ENCODE peak calls at places on chromosome 15, in four cellular contexts. J is endodermal cell, Q is mammary epithelial cell, B is DND-41. H is an unnamed sample.
A peak's percentile ranks its signal among the peaks of the same experiment; 100 is the strongest.

GRCh38 chr15:31606942-31607497 is 280.4 kb downstream of the KLF13 start:
- DNase-seq in J (no peak), Q (no peak), B (no peak), H (no peak)

GRCh38 chr15:72271895-72272212 is 500 bp downstream of the PARP6 start:
- DNase-seq in J (peak; percentile 81), Q (peak; percentile 38), B (no peak), H (no peak)

GRCh38 chr15:48643776-48644497 is 1.6 kb downstream of the FBN1 start:
- DNase-seq in J (no peak), Q (peak; percentile 17), B (no peak), H (no peak)

GRCh38 chr15:43998607-43999006 is 171.8 kb downstream of the WDR76 start:
- DNase-seq in J (no peak), Q (no peak), B (no peak), H (no peak)

GRCh38 chr15:47769166-47769565 is 51.9 kb downstream of the SEMA6D start:
- DNase-seq in J (no peak), Q (no peak), B (no peak), H (no peak)

GRCh38 chr15:70059476-70060213 is 38.1 kb downstream of the TLE3 start:
- DNase-seq in J (no peak), Q (no peak), B (no peak), H (no peak)

GRCh38 chr15:52255935-52256334 is 39.7 kb downstream of the MYO5C start:
- DNase-seq in J (no peak), Q (no peak), B (no peak), H (no peak)

GRCh38 chr15:48355377-48355776 is 24.1 kb downstream of the DUT start:
- DNase-seq in J (no peak), Q (no peak), B (no peak), H (no peak)

GRCh38 chr15:52008698-52009434 is 10.2 kb upstream of the MAPK6 start:
- DNase-seq in J (peak; percentile 54), Q (no peak), B (no peak), H (no peak)

GRCh38 chr15:51024735-51025453 is 69.8 kb downstream of the TNFAIP8L3 start:
- DNase-seq in J (no peak), Q (peak; percentile 91), B (no peak), H (no peak)

GRCh38 chr15:48395532-48396011 is 64.3 kb downstream of the DUT start:
- DNase-seq in J (no peak), Q (peak; percentile 85), B (no peak), H (no peak)

GRCh38 chr15:99961011-99961441 is 227.8 kb upstream of the LYSMD4 start:
- DNase-seq in J (peak; percentile 85), Q (peak; percentile 48), B (no peak), H (no peak)

GRCh38 chr15:64928626-64929220 is 17.0 kb downstream of the ANKDD1A start:
- DNase-seq in J (no peak), Q (no peak), B (peak; percentile 17), H (no peak)

GRCh38 chr15:64749167-64749566 is 26.2 kb downstream of the RBPMS2 start:
- DNase-seq in J (no peak), Q (peak; percentile 48), B (no peak), H (no peak)

GRCh38 chr15:48507416-48508065 is 138.0 kb downstream of the FBN1 start:
- DNase-seq in J (peak; percentile 70), Q (peak; percentile 37), B (peak; percentile 22), H (peak; percentile 37)

GRCh38 chr15:49688135-49688790 is 67.4 kb downstream of the DTWD1 start:
- DNase-seq in J (no peak), Q (no peak), B (no peak), H (no peak)

GRCh38 chr15:68487087-68487843 is 55.3 kb upstream of the ITGA11 start:
- DNase-seq in J (no peak), Q (peak; percentile 56), B (no peak), H (no peak)

GRCh38 chr15:87416591-87417257 is 839.8 kb downstream of the NTRK3 start:
- DNase-seq in J (no peak), Q (peak; percentile 63), B (no peak), H (no peak)

GRCh38 chr15:60972866-60973265 is 256.2 kb downstream of the RORA start:
- DNase-seq in J (no peak), Q (peak; percentile 16), B (no peak), H (no peak)

GRCh38 chr15:34682673-34683072 is 72.1 kb downstream of the GJD2 start:
- DNase-seq in J (no peak), Q (peak; percentile 92), B (no peak), H (no peak)

DNA sequence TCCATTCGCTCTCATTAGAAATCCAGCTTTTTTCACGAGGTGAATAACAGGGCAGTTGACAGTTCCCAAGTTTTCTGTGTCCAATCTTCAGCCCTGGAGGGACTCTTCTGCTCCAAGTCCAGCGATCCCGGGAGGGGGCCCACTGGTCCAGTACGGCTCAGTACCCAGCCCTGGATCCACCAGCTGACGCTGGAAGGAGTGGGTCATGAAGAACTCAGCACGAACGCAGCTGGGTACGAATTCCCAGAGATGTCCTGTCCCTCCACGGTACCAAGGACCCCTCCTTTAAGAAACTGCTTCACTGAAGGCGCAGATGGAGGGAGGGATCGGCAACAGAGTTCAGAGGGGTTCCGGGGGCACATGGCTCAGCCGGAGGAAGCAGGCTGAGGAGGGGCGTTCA is 16.5 kb upstream of the CLK3 start:
- DNase-seq in J (no peak), Q (no peak), B (no peak), H (no peak)
- H3K9ac ChIP-seq in J (no peak overlapping the region), Q (no peak overlapping the region), B (peak overlapping the region; percentile 74), H (no peak overlapping the region)

GRCh38 chr15:98331676-98332075 is 316.7 kb upstream of the IGF1R start:
- DNase-seq in J (no peak), Q (no peak), B (no peak), H (no peak)
- H3K9ac ChIP-seq in J (no peak overlapping the region), Q (no peak overlapping the region), B (no peak overlapping the region), H (no peak overlapping the region)

GRCh38 chr15:56817690-56818089 is 84.4 kb upstream of the ZNF280D start:
- DNase-seq in J (no peak), Q (no peak), B (no peak), H (no peak)
- H3K9ac ChIP-seq in J (no peak overlapping the region), Q (no peak overlapping the region), B (no peak overlapping the region), H (no peak overlapping the region)

DNA sequence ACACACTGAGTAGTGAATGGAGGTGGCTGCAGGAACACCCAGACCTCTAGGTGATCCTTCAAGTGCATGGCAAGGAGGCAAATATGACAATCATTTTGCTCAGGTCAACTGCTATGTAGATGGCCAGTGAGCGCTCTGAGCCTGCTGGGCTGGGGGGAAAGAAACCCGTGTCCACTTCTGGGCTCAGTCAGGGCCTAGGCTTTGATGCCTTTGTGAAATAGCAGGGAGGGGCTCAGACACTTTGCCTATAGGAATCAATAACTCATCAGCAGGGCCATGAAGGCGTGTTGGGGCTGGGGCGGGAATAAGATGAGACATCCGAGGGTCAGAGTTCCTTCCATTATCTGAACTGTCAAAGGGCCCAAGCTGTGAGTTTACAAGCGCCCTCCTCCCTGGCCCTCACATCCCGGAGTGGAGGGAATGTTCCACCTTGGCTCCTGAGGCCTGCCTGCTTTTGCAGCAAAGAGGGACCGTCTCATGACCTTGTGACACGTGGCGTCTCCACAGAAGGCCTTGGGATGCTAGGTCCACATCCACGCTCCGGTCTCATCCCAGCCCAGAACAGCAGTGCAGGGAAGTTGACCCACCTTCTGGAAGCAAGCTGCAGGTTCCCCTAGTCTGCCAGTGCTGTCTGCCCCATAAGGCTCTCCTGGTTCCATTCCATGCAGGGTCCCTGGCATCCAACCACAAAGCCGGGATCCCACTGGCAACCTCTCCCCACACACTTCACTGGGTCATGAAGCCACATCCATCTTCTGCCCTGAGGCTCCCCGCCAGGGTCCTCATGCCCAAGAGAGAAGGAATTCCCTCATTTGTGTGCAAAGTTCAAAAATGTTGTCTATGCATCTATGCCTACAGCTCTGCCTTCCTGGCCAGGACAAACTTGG is 78.4 kb downstream of the CHSY1 start:
- DNase-seq in J (no peak), Q (no peak), B (no peak), H (no peak)
- H3K9ac ChIP-seq in J (no peak overlapping the region), Q (no peak overlapping the region), B (peak overlapping the region; percentile 48), H (peak overlapping the region; percentile 63)

DNA sequence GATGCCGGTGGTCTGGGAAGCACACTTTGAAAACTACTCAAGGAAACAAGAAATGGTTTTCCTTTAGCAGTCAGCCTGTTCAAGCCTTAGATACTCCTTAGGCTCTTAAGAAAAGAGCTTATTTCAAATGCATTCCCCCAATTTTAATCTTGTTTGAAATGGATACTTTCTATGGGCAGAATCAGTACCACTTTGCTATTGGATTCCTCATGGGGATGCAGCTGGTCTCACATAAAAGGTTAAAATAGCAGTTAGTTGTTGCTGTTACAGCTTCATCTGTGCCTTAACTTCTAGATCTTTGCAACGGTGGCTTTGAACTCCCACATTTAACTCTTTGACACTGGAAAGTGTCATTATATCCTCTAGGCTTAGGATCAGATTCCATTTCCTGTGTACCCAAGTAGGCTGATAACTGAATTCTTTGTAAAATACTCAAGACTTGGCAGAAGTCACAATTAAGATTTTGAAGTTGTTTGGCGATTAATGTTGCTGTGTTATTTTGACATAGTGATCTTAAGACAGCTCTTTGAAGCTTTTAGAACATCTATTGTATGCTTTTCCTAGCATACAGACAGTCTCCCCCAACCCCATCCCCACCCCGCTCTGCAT is 2.2 kb downstream of the THBS1 start:
- DNase-seq in J (no peak), Q (peak; percentile 54), B (no peak), H (no peak)
- H3K9ac ChIP-seq in J (no peak overlapping the region), Q (peak overlapping the region; percentile 89), B (no peak overlapping the region), H (no peak overlapping the region)

GRCh38 chr15:23564798-23565394 is 578 bp upstream of the MKRN3 start:
- DNase-seq in J (no peak), Q (no peak), B (peak; percentile 22), H (peak; percentile 40)
- H3K9ac ChIP-seq in J (no peak overlapping the region), Q (no peak overlapping the region), B (peak overlapping the region; percentile 99), H (no peak overlapping the region)

GRCh38 chr15:96324192-96324895 is 6.2 kb upstream of the NR2F2 start:
- DNase-seq in J (no peak), Q (no peak), B (no peak), H (no peak)

GRCh38 chr15:96322401-96323249 is 7.9 kb upstream of the NR2F2 start:
- DNase-seq in J (peak; percentile 79), Q (no peak), B (no peak), H (peak; percentile 68)

GRCh38 chr15:96323250-96324162 is 7.0 kb upstream of the NR2F2 start:
- DNase-seq in J (no peak), Q (no peak), B (no peak), H (peak; percentile 69)

GRCh38 chr15:96320703-96321421 is 9.6 kb upstream of the NR2F2 start:
- DNase-seq in J (peak; percentile 56), Q (no peak), B (no peak), H (no peak)

GRCh38 chr15:96321422-96322391 is 8.8 kb upstream of the NR2F2 start:
- DNase-seq in J (peak; percentile 73), Q (no peak), B (no peak), H (peak; percentile 44)
- H3K9ac ChIP-seq in J (no peak overlapping the region), Q (no peak overlapping the region), B (no peak overlapping the region), H (peak overlapping the region; percentile 84)

GRCh38 chr15:77991029-77991406 is 86.5 kb downstream of the TBC1D2B start:
- DNase-seq in J (no peak), Q (no peak), B (no peak), H (no peak)
- H3K9ac ChIP-seq in J (no peak overlapping the region), Q (no peak overlapping the region), B (no peak overlapping the region), H (no peak overlapping the region)

GRCh38 chr15:67038721-67039120 is 26.7 kb upstream of the SMAD3 start:
- DNase-seq in J (no peak), Q (no peak), B (no peak), H (no peak)
- H3K9ac ChIP-seq in J (no peak overlapping the region), Q (no peak overlapping the region), B (no peak overlapping the region), H (no peak overlapping the region)

H was measured in neuronal stem cell.